ENCODE peak calls at places on chromosomes 12 and 14, in seven cellular contexts. C is lung; F is PC-3; N is neural progenitor cell; Z is tibial artery; I is Panc1; E is CD8-positive, alpha-beta T cell. K is an unnamed sample.

GRCh38 chr14:95660550-95661515 is 25.4 kb upstream of the TCL1B start:
- DNase-seq in I (no peak), E (no peak), F (no peak), Z (no peak), N (no peak), C (no peak), K (no peak)

GRCh38 chr12:45671254-45671653 is 58.3 kb upstream of the ARID2 start:
- DNase-seq in Z (no peak), C (no peak), I (no peak), E (no peak), N (no peak), F (peak), K (no peak)

GRCh38 chr14:94122438-94122837 is 7.0 kb downstream of the IFI27L2 start:
- DNase-seq in N (no peak), I (no peak), Z (peak), F (no peak), E (no peak), C (no peak), K (no peak)

GRCh38 chr12:27592548-27592947 is 68.5 kb downstream of the PPFIBP1 start:
- DNase-seq in N (no peak), E (no peak), I (no peak), Z (no peak), C (no peak), F (peak), K (no peak)

GRCh38 chr12:25699454-25699853 is 146.4 kb upstream of the LMNTD1 start:
- DNase-seq in Z (no peak), C (no peak), E (no peak), I (no peak), F (no peak), N (no peak), K (no peak)

GRCh38 chr14:53478174-53478573 is 325.1 kb upstream of the DDHD1 start:
- DNase-seq in E (no peak), I (no peak), Z (no peak), C (no peak), F (no peak), N (no peak), K (no peak)

GRCh38 chr14:102508774-102509743 is 517 bp downstream of the ANKRD9 start:
- DNase-seq in C (no peak), E (no peak), I (no peak), Z (peak), F (peak), N (no peak), K (no peak)

GRCh38 chr14:20468773-20469241 is 399 bp upstream of the PNP start:
- DNase-seq in E (no peak), I (no peak), Z (no peak), N (peak), F (no peak), C (no peak), K (no peak)

GRCh38 chr12:104498211-104498801 is 41.6 kb downstream of the CHST11 start:
- DNase-seq in N (no peak), C (no peak), Z (no peak), I (no peak), E (no peak), F (no peak), K (no peak)

GRCh38 chr14:59239030-59239429 is 50.6 kb downstream of the DAAM1 start:
- DNase-seq in E (no peak), N (no peak), Z (no peak), C (no peak), F (no peak), I (no peak), K (no peak)

GRCh38 chr12:95574030-95574429 is 22.8 kb upstream of the USP44 start:
- DNase-seq in N (peak), I (no peak), E (no peak), F (no peak), C (no peak), Z (no peak), K (no peak)

GRCh38 chr12:22043943-22044342 is 2.1 kb upstream of the CMAS start:
- DNase-seq in Z (no peak), I (no peak), N (no peak), E (no peak), F (no peak), C (no peak), K (no peak)

GRCh38 chr12:115232455-115233156 is 548.6 kb upstream of the TBX3 start:
- DNase-seq in I (no peak), N (no peak), Z (no peak), F (no peak), E (no peak), C (no peak), K (no peak)

GRCh38 chr14:49939884-49940510 is 47.1 kb downstream of the ARF6 start:
- DNase-seq in N (no peak), I (no peak), Z (peak), E (no peak), F (no peak), C (no peak), K (no peak)

GRCh38 chr12:55172686-55173085 is 46.5 kb downstream of the OR9K2 start:
- DNase-seq in C (no peak), I (no peak), N (no peak), E (no peak), Z (no peak), F (no peak), K (no peak)

GRCh38 chr14:28770061-28770460 is 3.5 kb downstream of the FOXG1 start:
- DNase-seq in I (no peak), F (no peak), N (no peak), C (no peak), E (no peak), Z (no peak), K (no peak)

GRCh38 chr14:28770574-28770973 is 4.0 kb downstream of the FOXG1 start:
- DNase-seq in N (peak), F (no peak), E (no peak), I (no peak), Z (no peak), C (no peak), K (no peak)

GRCh38 chr14:28772613-28773012 is 6.0 kb downstream of the FOXG1 start:
- DNase-seq in C (no peak), Z (no peak), E (no peak), I (no peak), N (peak), F (no peak), K (no peak)

GRCh38 chr14:28769358-28769757 is 2.8 kb downstream of the FOXG1 start:
- DNase-seq in Z (no peak), F (no peak), I (no peak), E (no peak), N (no peak), C (no peak), K (no peak)

GRCh38 chr14:28771168-28771567 is 4.6 kb downstream of the FOXG1 start:
- DNase-seq in F (no peak), I (no peak), Z (no peak), C (no peak), N (no peak), E (no peak), K (no peak)
- TF ChIP-seq CTCF in F (no peak), I (no peak), Z (no peak), C (no peak), N (no peak), E (no peak), K (no peak)

DNA sequence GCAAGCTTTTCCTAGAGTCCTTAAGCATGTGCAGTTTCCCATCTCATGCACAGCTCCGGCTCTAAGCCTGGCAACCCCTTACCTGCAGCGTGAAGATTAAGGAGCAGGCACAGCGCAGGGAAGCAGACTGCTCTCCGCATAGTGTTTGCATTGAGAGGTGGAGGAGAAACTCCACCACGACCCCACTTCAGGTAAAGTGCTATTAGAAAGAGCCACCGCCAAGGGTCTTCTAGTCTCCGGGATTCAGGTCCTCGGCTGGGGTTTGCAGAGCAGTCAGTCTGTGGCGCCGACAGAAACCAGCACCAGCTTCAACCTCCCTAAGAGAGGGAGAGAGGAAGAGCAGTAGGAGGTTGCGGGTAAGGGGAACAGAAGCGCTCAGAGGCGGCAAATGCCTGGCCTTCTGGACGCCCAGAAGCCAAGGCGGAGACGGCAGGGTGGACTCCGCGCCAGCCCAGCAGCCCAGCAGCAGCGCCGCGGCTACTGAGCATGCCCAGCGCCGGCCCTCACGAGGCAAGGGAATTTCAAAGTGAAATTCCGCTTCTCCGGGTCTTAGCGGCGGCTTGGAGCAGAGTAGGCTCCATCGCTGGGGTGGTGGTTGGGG is at the start of gene PTPRR:
- DNase-seq in Z (no peak), E (no peak), C (no peak), N (peak), F (no peak), I (no peak), K (peak)
- TF ChIP-seq CTCF in Z (no peak), E (no peak), C (no peak), N (no peak), F (no peak), I (no peak), K (no peak)

DNA sequence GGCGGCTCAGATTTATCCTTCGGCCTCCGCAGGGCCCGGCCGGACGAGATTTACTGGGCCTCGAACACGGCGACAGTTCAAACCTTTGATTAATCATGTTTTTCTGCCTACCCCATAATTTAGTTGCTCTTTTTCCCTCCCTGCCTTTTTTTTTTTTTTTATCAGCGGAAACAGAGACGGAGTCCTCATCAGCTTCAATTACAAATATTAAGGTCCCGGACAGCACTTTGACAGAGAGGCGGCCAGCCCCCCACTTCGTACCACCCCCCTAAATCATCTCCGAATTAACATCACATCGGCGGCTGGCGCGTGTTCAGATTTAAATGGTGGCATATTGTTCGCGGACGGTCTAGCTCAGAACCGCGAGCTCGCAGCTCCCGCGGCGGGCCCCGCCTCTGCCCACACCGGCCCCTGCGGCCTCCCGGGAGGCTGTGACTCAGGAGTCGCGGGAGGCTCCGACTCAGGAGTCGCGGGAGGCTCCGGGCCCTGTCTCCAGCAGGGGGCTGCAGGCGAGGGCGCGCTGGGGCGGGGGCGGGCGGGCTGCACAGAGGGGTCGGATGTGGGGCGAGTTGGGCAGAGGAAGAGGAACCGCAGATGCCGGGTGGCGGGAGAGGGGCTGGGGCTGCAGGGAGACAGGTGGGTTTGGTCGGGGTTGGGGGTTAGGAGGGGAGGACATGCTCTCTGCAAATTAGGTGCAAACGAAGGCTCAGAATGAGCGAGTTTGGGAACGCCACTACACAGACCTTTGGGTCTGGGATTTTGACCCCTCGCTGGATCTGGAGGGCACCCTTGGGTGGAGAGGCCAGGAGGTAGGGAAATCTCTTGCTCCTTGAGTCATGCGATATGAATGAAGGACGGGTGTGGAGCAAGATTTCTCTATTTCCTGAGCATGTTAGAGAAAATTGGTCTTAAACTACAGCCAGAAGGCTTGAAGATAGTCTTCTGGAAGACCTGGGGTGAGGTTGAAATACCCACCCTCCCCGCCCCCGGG is 19.6 kb upstream of the ATP5MC2 start:
- DNase-seq in E (no peak), F (peak), I (no peak), N (peak), C (no peak), Z (peak), K (peak)
- TF ChIP-seq CTCF in E (no peak), F (no peak), I (no peak), N (peak), C (no peak), Z (no peak), K (peak)

DNA sequence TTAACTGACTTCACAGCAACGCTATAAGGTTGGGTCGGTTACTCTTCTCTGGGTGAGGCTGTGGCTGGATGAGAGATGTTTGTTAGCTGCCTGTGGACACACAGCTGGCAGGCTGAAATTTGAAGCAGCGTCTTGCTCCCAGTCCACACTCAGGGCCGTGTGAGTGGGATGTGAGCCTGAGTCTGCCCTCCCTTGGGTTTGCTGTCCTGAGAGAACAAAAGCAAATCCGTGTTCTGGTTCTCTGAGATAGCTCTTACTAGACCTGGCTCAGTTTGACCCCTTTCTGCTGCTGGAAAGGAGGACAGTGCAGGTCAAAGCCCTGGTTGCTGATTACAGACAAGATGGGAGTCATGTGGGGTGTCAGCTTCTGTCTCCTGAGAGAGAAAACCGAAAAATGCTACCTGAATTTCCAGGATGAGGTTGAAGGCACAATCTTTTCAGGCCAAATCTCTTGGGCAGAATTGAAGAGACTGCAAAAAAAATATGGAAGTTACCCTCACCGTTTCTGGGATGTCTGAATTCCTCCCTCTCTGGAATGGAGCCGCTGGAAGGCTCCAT is 270.8 kb downstream of the ZFP36L1 start:
- DNase-seq in C (no peak), E (no peak), I (no peak), F (no peak), Z (no peak), N (no peak), K (no peak)
- TF ChIP-seq CTCF in C (no peak), E (no peak), I (no peak), F (no peak), Z (no peak), N (no peak), K (no peak)

K was measured in neural crest cell.